ENCODE peak calls at places on chromosomes 16 and 17, in ten cellular contexts. X is effector CD8-positive, alpha-beta T cell; M is sciatic nerve; Y is RWPE1; E is DMS79 treated with DMSO at 0.1 percent for 48 hours; B is left ventricle myocardium inferior; O is upper lobe of left lung; F is stimulated activated CD4-positive, alpha-beta T cell treated with anti-CD3 and anti-CD28 coated beads, Interleukin-4, amount 100 ng/mL, for 4 hours; R is osteocyte; J is stimulated activated CD8-positive, alpha-beta memory T cell treated with anti-CD3 and anti-CD28 coated beads, Interleukin-4, amount 100 ng/mL, for 24 hours. K is an unnamed sample.

GRCh38 chr16:29680180-29680598 is 1.2 kb downstream of the QPRT start:
- DNase-seq in Y (no peak), J (no peak), B (no peak), F (no peak), R (no peak), X (no peak), M (no peak), O (no peak), E (no peak), K (peak; percentile 14)

GRCh38 chr17:68759343-68760140 is 158.4 kb upstream of the FAM20A start:
- DNase-seq in O (peak; percentile 21), M (peak; percentile 93), Y (peak; percentile 89), R (peak; percentile 93), B (peak; percentile 85), X (no peak), F (peak; percentile 11), E (peak; percentile 45), J (peak; percentile 26), K (peak; percentile 86)

GRCh38 chr17:40518401-40519088 is 17.1 kb upstream of the TNS4 start:
- DNase-seq in M (peak; percentile 45), X (no peak), J (no peak), O (no peak), E (no peak), Y (peak; percentile 89), F (no peak), B (no peak), R (no peak), K (peak; percentile 12)

GRCh38 chr17:80220709-80221215 is 535 bp downstream of the SLC26A11 start:
- DNase-seq in R (no peak), F (peak; percentile 27), E (peak; percentile 1), M (no peak), Y (no peak), X (no peak), O (peak; percentile 90), B (no peak), J (no peak), K (peak; percentile 44)

GRCh38 chr17:61997649-61998048 is 67.4 kb downstream of the MED13 start:
- DNase-seq in J (no peak), B (no peak), M (no peak), F (no peak), X (no peak), Y (no peak), E (no peak), R (no peak), O (no peak), K (peak; percentile 6)

GRCh38 chr17:50356418-50356817 is 10.5 kb downstream of the XYLT2 start:
- DNase-seq in O (peak; percentile 61), E (no peak), J (no peak), Y (no peak), B (no peak), X (no peak), R (no peak), F (no peak), M (peak; percentile 53), K (no peak)

GRCh38 chr16:63461248-63461841 is 1425.1 kb upstream of the CDH8 start:
- DNase-seq in F (no peak), X (no peak), B (no peak), E (peak; percentile 14), O (no peak), J (no peak), M (no peak), Y (peak; percentile 4), R (no peak), K (peak; percentile 73)

GRCh38 chr17:17824119-17824779 is 12.5 kb downstream of the SREBF1 start:
- DNase-seq in B (no peak), M (no peak), F (no peak), R (no peak), O (peak; percentile 39), X (no peak), J (no peak), E (peak; percentile 33), Y (no peak), K (peak; percentile 86)

GRCh38 chr16:57612494-57612893 is 15.9 kb upstream of the ADGRG1 start:
- DNase-seq in R (peak; percentile 64), E (no peak), Y (no peak), X (no peak), F (no peak), M (no peak), O (peak; percentile 56), B (no peak), J (no peak), K (no peak)

GRCh38 chr17:44097110-44097810 is 26.2 kb downstream of the HDAC5 start:
- DNase-seq in B (peak; percentile 79), M (no peak), R (no peak), Y (no peak), J (no peak), E (no peak), O (no peak), F (no peak), X (no peak), K (no peak)

GRCh38 chr16:12097523-12098428 is 121.2 kb downstream of the SNX29 start:
- DNase-seq in R (no peak), Y (peak; percentile 30), J (no peak), F (no peak), E (peak; percentile 23), X (no peak), B (peak; percentile 32), O (no peak), M (peak; percentile 69), K (no peak)

GRCh38 chr16:84270531-84270930 is 24.1 kb upstream of the WFDC1 start:
- DNase-seq in X (no peak), B (no peak), R (no peak), Y (no peak), O (no peak), M (no peak), J (no peak), F (no peak), E (no peak), K (no peak)

GRCh38 chr17:6668727-6669425 is 17.3 kb downstream of the C17orf100 start:
- DNase-seq in M (no peak), B (no peak), F (no peak), O (no peak), X (no peak), R (no peak), E (no peak), J (no peak), Y (no peak), K (no peak)

GRCh38 chr16:85158702-85159225 is 46.5 kb upstream of the CIBAR2 start:
- DNase-seq in B (no peak), J (no peak), F (no peak), Y (no peak), R (no peak), M (no peak), O (no peak), E (no peak), X (no peak), K (no peak)

K was measured in NCI-H69.